ENCODE peak calls at places on chromosomes 2 and 18, in ten cellular contexts. B is lower lobe of right lung, I is testis, Q is H1, Y is ovary, C is tibial artery, V is dorsolateral prefrontal cortex, L is endothelial cell of umbilical vein, U is adrenal gland, H is thyroid gland. J is an unnamed sample. For H3K27me3, the result is how much of the 10 kb centered on the place peaks cover.

GRCh38 chr18:69658137-69658536 is 257.4 kb downstream of the DOK6 start:
- DNase-seq in V (no peak), Q (no peak), H (no peak), I (no peak), L (no peak), B (no peak), Y (no peak), C (no peak), U (no peak), J (no peak)

GRCh38 chr2:118607663-118608062 is 239.8 kb downstream of the EN1 start:
- DNase-seq in Q (no peak), B (no peak), L (no peak), C (no peak), H (no peak), I (no peak), Y (no peak), V (no peak), U (no peak), J (no peak)

GRCh38 chr2:33366473-33366872 is 110.0 kb upstream of the RASGRP3 start:
- DNase-seq in C (peak), I (no peak), V (peak), Q (no peak), L (peak), Y (no peak), H (peak), B (no peak), U (no peak), J (no peak)

GRCh38 chr18:44742126-44742525 is 61.4 kb downstream of the SETBP1 start:
- DNase-seq in I (no peak), C (no peak), H (no peak), U (no peak), Y (no peak), B (no peak), Q (no peak), L (no peak), V (no peak), J (no peak)

GRCh38 chr2:82314836-82315472 is 2010.4 kb upstream of the LRRTM1 start:
- DNase-seq in I (no peak), H (no peak), Y (no peak), C (no peak), Q (no peak), V (no peak), L (no peak), U (no peak), B (no peak), J (no peak)

GRCh38 chr2:174617713-174618112 is 20.1 kb upstream of the WIPF1 start:
- DNase-seq in V (no peak), H (no peak), U (no peak), Y (no peak), Q (no peak), B (no peak), I (no peak), C (no peak), L (no peak), J (no peak)

GRCh38 chr2:74516070-74516633 is 1.9 kb downstream of the TLX2 start:
- DNase-seq in Y (no peak), H (peak), Q (peak), C (peak), U (peak), B (peak), V (no peak), I (peak), L (peak), J (no peak)

GRCh38 chr18:55420665-55420964 is 167.4 kb downstream of the TCF4 start:
- DNase-seq in L (no peak), H (no peak), Q (no peak), Y (no peak), B (no peak), I (no peak), U (no peak), C (no peak), V (no peak), J (no peak)

GRCh38 chr18:75047240-75047639 is 161.7 kb downstream of the PTGR3 start:
- DNase-seq in V (no peak), Y (no peak), C (no peak), L (no peak), Q (no peak), U (no peak), H (no peak), B (no peak), I (no peak), J (no peak)

GRCh38 chr2:12416600-12416999 is 300.1 kb upstream of the TRIB2 start:
- DNase-seq in L (peak), V (no peak), B (peak), C (peak), U (no peak), Q (no peak), I (peak), H (peak), Y (peak), J (peak)

GRCh38 chr2:224359569-224359968 is 42.3 kb downstream of the FAM124B start:
- DNase-seq in I (no peak), C (no peak), L (no peak), H (no peak), Q (peak), B (no peak), V (no peak), Y (no peak), U (no peak), J (peak)

GRCh38 chr2:37652199-37652640 is 19.2 kb downstream of the CDC42EP3 start:
- DNase-seq in Y (no peak), Q (no peak), I (no peak), U (no peak), B (peak), C (no peak), L (peak), H (no peak), V (no peak), J (no peak)

GRCh38 chr2:224956706-224957105 is 85.6 kb downstream of the DOCK10 start:
- DNase-seq in V (no peak), Y (no peak), C (no peak), U (no peak), H (peak), B (no peak), Q (no peak), I (no peak), L (no peak), J (no peak)

GRCh38 chr2:147345246-147345645 is 499.6 kb upstream of the ACVR2A start:
- DNase-seq in V (no peak), L (no peak), I (no peak), U (no peak), Q (no peak), C (no peak), H (no peak), B (no peak), Y (no peak), J (no peak)

GRCh38 chr2:53770264-53770663 is 2.7 kb downstream of the CHAC2 start:
- DNase-seq in Q (no peak), U (no peak), C (no peak), Y (no peak), L (no peak), B (no peak), I (no peak), V (no peak), H (no peak), J (no peak)

GRCh38 chr2:26591619-26592505 is 49.3 kb downstream of the CIB4 start:
- DNase-seq in Y (peak), V (no peak), B (no peak), H (no peak), C (peak), I (no peak), L (no peak), U (no peak), Q (peak), J (peak)

GRCh38 chr2:30463535-30463934 is 16.5 kb downstream of the LCLAT1 start:
- DNase-seq in H (no peak), C (no peak), U (no peak), L (no peak), Y (no peak), V (no peak), Q (no peak), B (no peak), I (no peak), J (no peak)

GRCh38 chr18:53689886-53690285 is 534.6 kb downstream of the MBD2 start:
- DNase-seq in Q (no peak), I (no peak), L (no peak), U (no peak), V (no peak), Y (no peak), H (no peak), B (no peak), C (no peak), J (no peak)

GRCh38 chr2:74835831-74836674 is 2.1 kb downstream of the HK2 start:
- DNase-seq in U (no peak), H (no peak), L (peak), C (no peak), V (no peak), B (no peak), I (peak), Y (no peak), Q (no peak), J (peak)

GRCh38 chr2:44358498-44358897 is 2.8 kb downstream of the PREPL start:
- DNase-seq in C (no peak), V (no peak), L (peak), Q (no peak), I (no peak), Y (no peak), H (peak), U (peak), B (peak), J (no peak)

GRCh38 chr2:176111891-176112374 is 4.6 kb upstream of the HOXD10 start:
- DNase-seq in V (no peak), L (no peak), Y (no peak), C (no peak), H (no peak), I (no peak), U (no peak), Q (no peak), B (no peak), J (no peak)

GRCh38 chr18:55706893-55707292 is 118.9 kb upstream of the TCF4 start:
- DNase-seq in I (no peak), U (no peak), H (no peak), Q (no peak), Y (no peak), B (no peak), L (no peak), V (no peak), C (no peak), J (no peak)

GRCh38 chr2:204205548-204205947 is 269.0 kb downstream of the ICOS start:
- DNase-seq in U (no peak), H (no peak), B (no peak), V (no peak), L (no peak), I (no peak), Y (no peak), C (no peak), Q (peak), J (peak)

GRCh38 chr18:60654298-60654697 is 281.7 kb upstream of the MC4R start:
- DNase-seq in B (no peak), U (no peak), L (no peak), C (no peak), V (no peak), Y (no peak), Q (no peak), H (no peak), I (no peak), J (no peak)

GRCh38 chr2:239190921-239191885 is 209.6 kb downstream of the HDAC4 start:
- DNase-seq in I (no peak), H (no peak), B (no peak), C (peak), Y (no peak), U (peak), Q (peak), V (no peak), L (no peak), J (no peak)

GRCh38 chr2:136248242-136248641 is 130.3 kb upstream of the CXCR4 start:
- DNase-seq in Q (no peak), I (no peak), B (no peak), H (no peak), L (peak), U (no peak), Y (no peak), C (no peak), V (no peak), J (no peak)

GRCh38 chr2:36541891-36542595 is 55.9 kb downstream of the FEZ2 start:
- DNase-seq in B (no peak), V (no peak), C (no peak), Y (no peak), H (no peak), L (peak), U (no peak), Q (no peak), I (no peak), J (no peak)

GRCh38 chr18:40949138-40949949 is 1005.7 kb upstream of the PIK3C3 start:
- DNase-seq in B (no peak), C (no peak), Y (no peak), L (no peak), Q (no peak), U (no peak), V (no peak), I (no peak), H (no peak), J (peak)

GRCh38 chr18:29226201-29226600 is 1049.3 kb upstream of the CDH2 start:
- DNase-seq in B (no peak), Q (no peak), I (no peak), V (no peak), H (no peak), U (no peak), Y (no peak), L (no peak), C (no peak), J (no peak)

GRCh38 chr2:190849774-190850173 is 30.8 kb upstream of the GLS start:
- DNase-seq in Y (no peak), I (no peak), Q (no peak), C (no peak), H (no peak), B (no peak), L (peak), U (peak), V (no peak), J (no peak)

GRCh38 chr2:66301073-66301766 is 133.7 kb upstream of the MEIS1 start:
- DNase-seq in I (peak), L (no peak), Y (no peak), Q (no peak), C (peak), V (no peak), U (no peak), H (peak), B (no peak), J (no peak)

GRCh38 chr18:62938451-62938850 is 223.1 kb downstream of the PHLPP1 start:
- DNase-seq in V (no peak), H (no peak), I (no peak), L (no peak), U (no peak), C (no peak), B (no peak), Q (no peak), Y (no peak), J (no peak)

GRCh38 chr18:58822944-58823343 is 41.7 kb upstream of the ZNF532 start:
- DNase-seq in Q (no peak), U (no peak), H (no peak), Y (no peak), C (no peak), I (no peak), L (no peak), B (no peak), V (no peak), J (no peak)

GRCh38 chr2:65537651-65538385 is 105.4 kb upstream of the SPRED2 start:
- DNase-seq in I (no peak), L (no peak), B (no peak), Q (no peak), C (no peak), U (no peak), Y (no peak), V (no peak), H (no peak), J (no peak)

GRCh38 chr18:73645175-73645715 is 502.4 kb downstream of the FBXO15 start:
- DNase-seq in I (no peak), Q (no peak), V (no peak), U (no peak), C (no peak), B (no peak), H (no peak), Y (no peak), L (no peak), J (no peak)

DNA sequence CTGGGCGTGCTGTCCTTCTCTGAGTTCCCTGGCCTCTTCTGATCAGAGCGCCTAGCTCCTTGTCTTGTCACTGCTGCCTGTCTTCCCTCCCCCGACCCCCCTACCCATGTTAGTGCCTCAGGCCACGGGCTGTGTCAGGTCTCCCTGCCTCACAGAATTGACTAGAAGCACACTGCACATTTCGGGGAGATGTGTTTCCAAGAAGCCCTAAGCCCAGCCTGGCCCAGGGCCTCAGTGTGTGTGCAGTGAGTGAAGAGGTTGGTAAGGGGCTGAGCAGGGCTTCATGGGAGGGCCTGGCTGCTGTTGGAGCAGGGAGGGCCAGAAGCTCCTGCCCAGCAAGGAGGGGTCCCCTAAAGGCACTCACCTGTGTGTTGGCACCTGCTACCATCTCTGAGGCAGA is 13.1 kb downstream of the KCNF1 start:
- DNase-seq in H (no peak), I (no peak), C (no peak), B (no peak), U (no peak), L (no peak), Q (no peak), Y (no peak), V (no peak), J (no peak)
- H3K27me3 ChIP-seq in H (under half), I (under half), C (under half), B (under half), U (under half), L (under half), Q (under half), Y (under half), V (under half), J (under half)

DNA sequence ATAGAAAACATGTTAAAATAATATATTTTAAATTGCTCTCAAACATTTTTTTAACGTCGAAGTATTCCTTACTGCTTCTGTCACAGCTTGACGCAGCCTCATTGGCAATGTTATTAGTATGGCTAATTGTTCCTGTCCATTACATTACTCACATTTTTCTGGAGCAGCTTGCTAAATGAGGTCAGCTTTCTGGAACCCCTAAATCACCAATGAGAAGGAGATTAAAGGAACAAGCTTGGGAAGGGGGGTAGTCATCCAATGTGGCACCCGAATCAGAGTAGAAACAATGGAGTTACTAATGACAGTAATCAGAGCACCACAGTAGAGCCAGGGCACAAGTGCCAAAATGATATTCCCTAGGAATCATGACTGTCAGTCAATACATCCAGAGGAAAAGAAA is 5.1 kb downstream of the NEUROD1 start:
- DNase-seq in H (no peak), I (no peak), U (no peak), Q (no peak), V (no peak), B (no peak), Y (no peak), C (no peak), L (no peak), J (peak)
- H3K27me3 ChIP-seq in H (under half), I (under half), U (under half), Q (under half), V (half or more), B (under half), Y (under half), C (under half), L (under half), J (under half)

GRCh38 chr18:22048221-22048620 is 121.2 kb upstream of the GATA6 start:
- DNase-seq in B (no peak), C (no peak), Q (no peak), H (no peak), V (no peak), L (no peak), U (no peak), I (no peak), Y (no peak), J (no peak)
- H3K27me3 ChIP-seq in B (under half), C (under half), Q (under half), H (under half), V (under half), L (under half), U (under half), I (under half), Y (under half), J (under half)

GRCh38 chr2:60550151-60550983 is 3.1 kb downstream of the BCL11A start:
- DNase-seq in U (peak), B (peak), Y (peak), V (no peak), L (peak), C (no peak), H (peak), Q (peak), I (peak), J (peak)
- H3K27me3 ChIP-seq in U (under half), B (half or more), Y (under half), V (half or more), L (half or more), C (under half), H (under half), Q (under half), I (under half), J (under half)

GRCh38 chr2:189578272-189578671 is 2.3 kb downstream of the SLC40A1 start:
- DNase-seq in C (no peak), Q (no peak), Y (no peak), L (no peak), B (no peak), V (no peak), H (no peak), I (no peak), U (no peak), J (no peak)
- H3K27me3 ChIP-seq in C (under half), Q (half or more), Y (under half), L (under half), B (under half), V (under half), H (under half), I (under half), U (under half), J (under half)

GRCh38 chr2:218988164-218988563 is 3.2 kb upstream of the FEV start:
- DNase-seq in B (no peak), I (no peak), Q (no peak), U (no peak), Y (no peak), V (no peak), H (no peak), L (no peak), C (no peak), J (no peak)
- H3K27me3 ChIP-seq in B (half or more), I (under half), Q (half or more), U (half or more), Y (under half), V (half or more), H (half or more), L (half or more), C (under half), J (under half)

GRCh38 chr2:109168080-109168479 is 39.1 kb downstream of the SH3RF3 start:
- DNase-seq in V (no peak), B (no peak), U (no peak), H (no peak), I (no peak), Q (no peak), L (no peak), Y (no peak), C (no peak), J (no peak)
- H3K27me3 ChIP-seq in V (under half), B (under half), U (under half), H (under half), I (under half), Q (under half), L (under half), Y (under half), C (under half), J (under half)

GRCh38 chr2:72147971-72148369 is 308 bp upstream of the CYP26B1 start:
- DNase-seq in B (no peak), I (no peak), V (no peak), Q (no peak), Y (no peak), C (peak), L (no peak), H (no peak), U (no peak), J (no peak)

GRCh38 chr2:72147303-72147970 is at the start of gene CYP26B1:
- DNase-seq in V (no peak), Q (peak), I (no peak), C (peak), U (no peak), H (no peak), B (peak), Y (peak), L (peak), J (peak)

GRCh38 chr2:72144746-72145657 is 2.7 kb downstream of the CYP26B1 start:
- DNase-seq in B (no peak), Y (peak), I (peak), Q (peak), C (peak), L (peak), V (peak), H (peak), U (no peak), J (peak)

GRCh38 chr2:72145658-72146329 is 1.9 kb downstream of the CYP26B1 start:
- DNase-seq in V (no peak), Q (peak), C (peak), I (no peak), U (no peak), B (no peak), Y (no peak), L (no peak), H (no peak), J (peak)

GRCh38 chr2:72146357-72147302 is 1.0 kb downstream of the CYP26B1 start:
- DNase-seq in Q (peak), L (peak), C (peak), H (no peak), V (peak), I (no peak), Y (peak), B (peak), U (no peak), J (peak)
- H3K27me3 ChIP-seq in Q (half or more), L (half or more), C (under half), H (under half), V (under half), I (under half), Y (under half), B (half or more), U (under half), J (half or more)

GRCh38 chr2:78281164-78281563 is 744.3 kb upstream of the REG3G start:
- DNase-seq in V (no peak), L (no peak), C (no peak), Q (no peak), B (no peak), I (no peak), H (no peak), U (no peak), Y (no peak), J (no peak)
- H3K27me3 ChIP-seq in V (under half), L (under half), C (under half), Q (under half), B (under half), I (under half), H (under half), U (under half), Y (under half), J (under half)

GRCh38 chr2:142299021-142299420 is 168.2 kb upstream of the LRP1B start:
- DNase-seq in H (no peak), C (no peak), V (no peak), Q (no peak), I (no peak), L (no peak), Y (no peak), U (no peak), B (no peak), J (no peak)
- H3K27me3 ChIP-seq in H (under half), C (under half), V (under half), Q (under half), I (under half), L (under half), Y (under half), U (under half), B (under half), J (under half)